ENCODE peak calls at places on chromosomes 12 and 14, in six cellular contexts. W is Calu3, G is IMR-90, N is renal cortical epithelial cell, Z is NCI-H345, X is AML-193. E is an unnamed sample.
A peak's percentile ranks its signal among the peaks of the same experiment; 100 is the strongest.

GRCh38 chr12:96948782-96949181 is 41.7 kb downstream of the NEDD1 start:
- DNase-seq in W (no peak), G (no peak), N (no peak), Z (no peak), X (no peak), E (no peak)

GRCh38 chr14:23360496-23360895 is 4.5 kb downstream of the EFS start:
- DNase-seq in W (peak; percentile 13), G (no peak), N (no peak), Z (no peak), X (no peak), E (no peak)

GRCh38 chr14:22381751-22382150 is 207.3 kb downstream of the DAD1 start:
- DNase-seq in W (no peak), G (no peak), N (peak; percentile 61), Z (no peak), X (no peak), E (no peak)

GRCh38 chr12:114530417-114530816 is 124.5 kb upstream of the TBX5 start:
- DNase-seq in W (no peak), G (no peak), N (no peak), Z (no peak), X (no peak), E (no peak)

GRCh38 chr12:119505001-119505400 is 88.6 kb upstream of the TMEM233 start:
- DNase-seq in W (no peak), G (no peak), N (peak; percentile 34), Z (no peak), X (no peak), E (peak; percentile 66)

GRCh38 chr12:95918194-95918993 is 24.0 kb downstream of the CCDC38 start:
- DNase-seq in W (peak; percentile 59), G (peak; percentile 42), N (peak; percentile 54), Z (peak; percentile 63), X (peak; percentile 70), E (peak; percentile 25)

GRCh38 chr14:73725116-73726024 is 11.2 kb upstream of the PNMA1 start:
- DNase-seq in W (no peak), G (peak; percentile 59), N (no peak), Z (no peak), X (no peak), E (no peak)

GRCh38 chr14:34038358-34039057 is 87.6 kb upstream of the EGLN3 start:
- DNase-seq in W (peak; percentile 22), G (no peak), N (peak; percentile 70), Z (no peak), X (no peak), E (no peak)

GRCh38 chr12:123705935-123706334 is 6.2 kb upstream of the ATP6V0A2 start:
- DNase-seq in W (no peak), G (no peak), N (no peak), Z (peak; percentile 25), X (no peak), E (peak; percentile 64)

GRCh38 chr12:31008961-31009840 is 64.5 kb upstream of the DDX11 start:
- DNase-seq in W (no peak), G (no peak), N (no peak), Z (no peak), X (no peak), E (no peak)

GRCh38 chr12:104669057-104669770 is 212.5 kb downstream of the CHST11 start:
- DNase-seq in W (no peak), G (no peak), N (peak; percentile 21), Z (peak; percentile 82), X (no peak), E (no peak)

GRCh38 chr12:27061317-27061716 is 21.1 kb downstream of the C12orf71 start:
- DNase-seq in W (no peak), G (no peak), N (no peak), Z (no peak), X (no peak), E (no peak)

GRCh38 chr14:63276492-63277342 is 42.0 kb downstream of the GPHB5 start:
- DNase-seq in W (peak; percentile 12), G (peak; percentile 64), N (peak; percentile 46), Z (peak; percentile 69), X (peak; percentile 34), E (peak; percentile 21)

GRCh38 chr12:101710289-101710688 is 12.8 kb downstream of the CHPT1 start:
- DNase-seq in W (no peak), G (no peak), N (no peak), Z (no peak), X (no peak), E (no peak)

GRCh38 chr14:50835280-50835679 is 4.3 kb upstream of the NIN start:
- DNase-seq in W (no peak), G (peak; percentile 73), N (peak; percentile 83), Z (no peak), X (peak; percentile 27), E (peak; percentile 30)

GRCh38 chr12:83945871-83946270 is 966.7 kb downstream of the SLC6A15 start:
- DNase-seq in W (no peak), G (peak; percentile 52), N (peak; percentile 15), Z (no peak), X (no peak), E (no peak)

GRCh38 chr12:132747896-132748295 is 13.7 kb downstream of the ANKLE2 start:
- DNase-seq in W (no peak), G (no peak), N (no peak), Z (no peak), X (no peak), E (no peak)

GRCh38 chr14:61296151-61296550 is 15.0 kb upstream of the TMEM30B start:
- DNase-seq in W (no peak), G (no peak), N (no peak), Z (no peak), X (no peak), E (no peak)

GRCh38 chr12:75489613-75490210 is 9.2 kb downstream of the GLIPR1 start:
- DNase-seq in W (no peak), G (peak; percentile 63), N (peak; percentile 77), Z (no peak), X (no peak), E (no peak)

GRCh38 chr14:22334627-22335026 is 254.4 kb downstream of the DAD1 start:
- DNase-seq in W (no peak), G (no peak), N (no peak), Z (no peak), X (no peak), E (no peak)

GRCh38 chr12:131559517-131560516 is 151.1 kb upstream of the SFSWAP start:
- DNase-seq in W (no peak), G (no peak), N (no peak), Z (no peak), X (no peak), E (peak; percentile 28)